ENCODE peak calls at places on chromosomes 7 and 10, in six cellular contexts. One of them, this sample, is unnamed.

GRCh38 chr10:80206277-80206655 is 929 bp upstream of the ANXA11 start:
- DNase-seq in H1: no peak
- DNase-seq in trophoblast cell: no peak
- DNase-seq in H9: no peak
- DNase-seq in mesenchymal stem cell: no peak
- DNase-seq in IMR-90: no peak
- DNase-seq in this sample: no peak

GRCh38 chr10:103663802-103664201 is 170.3 kb downstream of the NEURL1 start:
- DNase-seq in IMR-90: no peak
- DNase-seq in trophoblast cell: no peak
- DNase-seq in H9: no peak
- DNase-seq in H1: no peak
- DNase-seq in mesenchymal stem cell: no peak
- DNase-seq in this sample: no peak

GRCh38 chr7:118082506-118082905 is 101.5 kb upstream of the LSM8 start:
- DNase-seq in IMR-90: no peak
- DNase-seq in mesenchymal stem cell: no peak
- DNase-seq in H1: no peak
- DNase-seq in H9: no peak
- DNase-seq in trophoblast cell: no peak
- DNase-seq in this sample: no peak

GRCh38 chr10:80196950-80197315 is 8.4 kb downstream of the ANXA11 start:
- DNase-seq in IMR-90: no peak
- DNase-seq in H1: no peak
- DNase-seq in H9: no peak
- DNase-seq in mesenchymal stem cell: no peak
- DNase-seq in trophoblast cell: no peak
- DNase-seq in this sample: no peak

GRCh38 chr7:5425507-5426225 is 2.0 kb upstream of the TNRC18 start:
- DNase-seq in mesenchymal stem cell: peak
- DNase-seq in trophoblast cell: peak
- DNase-seq in IMR-90: peak
- DNase-seq in H1: no peak
- DNase-seq in H9: peak
- DNase-seq in this sample: peak

GRCh38 chr10:77334501-77334900 is 303.1 kb downstream of the KCNMA1 start:
- DNase-seq in IMR-90: no peak
- DNase-seq in trophoblast cell: no peak
- DNase-seq in H9: no peak
- DNase-seq in mesenchymal stem cell: no peak
- DNase-seq in H1: no peak
- DNase-seq in this sample: no peak

GRCh38 chr7:23662124-23662982 is 17.6 kb upstream of the FAM221A start:
- DNase-seq in H1: no peak
- DNase-seq in mesenchymal stem cell: no peak
- DNase-seq in H9: peak
- DNase-seq in trophoblast cell: no peak
- DNase-seq in IMR-90: peak
- DNase-seq in this sample: no peak

GRCh38 chr7:144513332-144513731 is 109.8 kb upstream of the NOBOX start:
- DNase-seq in H9: no peak
- DNase-seq in IMR-90: no peak
- DNase-seq in mesenchymal stem cell: no peak
- DNase-seq in trophoblast cell: peak
- DNase-seq in H1: no peak
- DNase-seq in this sample: peak

DNA sequence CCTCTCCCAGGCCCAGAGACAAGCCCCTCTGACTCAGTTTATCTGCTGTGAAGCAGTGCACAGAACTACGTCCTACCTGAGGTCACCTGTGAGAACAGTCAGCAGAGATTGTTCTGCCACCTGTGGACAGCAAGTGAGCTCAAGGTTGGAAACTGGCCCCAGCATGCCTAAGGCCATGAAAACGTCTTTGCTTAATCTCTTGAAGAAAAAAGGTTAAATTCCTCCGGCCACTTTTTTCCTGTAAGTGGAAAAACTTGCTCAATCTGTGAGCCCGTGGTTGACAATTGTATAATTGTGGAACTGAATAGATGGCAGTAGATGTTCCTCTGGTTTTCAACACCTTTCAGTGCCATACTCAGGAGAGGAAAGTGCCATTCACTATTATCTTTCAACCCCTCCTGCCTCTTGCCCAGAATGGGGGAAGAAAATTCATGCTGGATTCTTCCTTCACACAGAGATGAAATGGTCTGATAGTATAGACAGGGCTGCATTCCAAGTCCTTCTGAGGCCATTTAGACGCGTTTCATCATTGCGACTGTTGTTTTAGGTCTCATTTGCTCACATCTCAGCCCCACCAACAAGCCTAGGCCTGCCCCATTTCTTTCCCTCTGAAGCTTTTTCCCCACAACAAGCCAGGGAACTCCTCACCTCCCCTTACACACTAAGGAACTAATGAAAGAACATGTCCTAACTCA is 292.9 kb downstream of the FZD1 start:
- DNase-seq in mesenchymal stem cell: no peak
- DNase-seq in trophoblast cell: peak
- DNase-seq in H1: no peak
- DNase-seq in IMR-90: no peak
- DNase-seq in H9: no peak
- DNase-seq in this sample: no peak
- H2AK5ac ChIP-seq in mesenchymal stem cell: no peak
- H2AK5ac ChIP-seq in trophoblast cell: peak
- H2AK5ac ChIP-seq in H1: no peak
- H2AK5ac ChIP-seq in IMR-90: no peak
- H2AK5ac ChIP-seq in H9: no peak
- H2AK5ac ChIP-seq in this sample: no peak

DNA sequence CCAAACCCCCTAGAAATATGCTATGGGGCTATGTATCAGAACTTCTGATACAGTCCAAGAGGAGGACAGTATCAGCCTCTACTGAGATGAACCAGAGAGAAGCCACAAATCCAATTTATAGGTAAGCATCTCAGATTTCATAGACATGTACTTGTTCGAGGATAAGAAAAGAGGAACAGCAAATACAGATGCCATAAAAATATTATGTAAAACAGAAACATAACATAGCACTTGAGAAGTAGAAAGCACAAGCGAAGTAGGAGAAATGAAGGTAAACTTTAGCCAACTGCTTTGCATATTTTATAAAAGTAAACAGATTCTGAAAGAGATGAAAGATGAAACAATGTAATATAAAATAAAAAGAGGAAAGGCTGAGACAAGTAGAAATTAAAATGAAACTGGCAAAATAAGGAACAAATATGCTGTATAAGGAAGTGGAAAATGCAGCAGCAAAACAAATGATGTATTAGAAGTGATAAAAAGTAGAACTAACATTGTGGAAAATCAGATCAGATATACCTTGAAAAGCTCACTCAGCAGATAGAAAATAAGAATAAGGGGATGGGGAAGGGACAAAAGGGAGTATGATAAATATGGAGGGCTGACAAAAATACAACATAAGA is 135.1 kb downstream of the SKAP2 start:
- DNase-seq in mesenchymal stem cell: no peak
- DNase-seq in H9: no peak
- DNase-seq in IMR-90: no peak
- DNase-seq in H1: no peak
- DNase-seq in trophoblast cell: no peak
- DNase-seq in this sample: no peak
- H4K91ac ChIP-seq in mesenchymal stem cell: no peak
- H4K91ac ChIP-seq in H9: no peak
- H4K91ac ChIP-seq in IMR-90: no peak
- H4K91ac ChIP-seq in H1: no peak
- H4K91ac ChIP-seq in trophoblast cell: no peak
- H4K91ac ChIP-seq in this sample: no peak

GRCh38 chr7:101602082-101602481 is 27.0 kb downstream of the MYL10 start:
- DNase-seq in H9: no peak
- DNase-seq in mesenchymal stem cell: no peak
- DNase-seq in H1: no peak
- DNase-seq in trophoblast cell: no peak
- DNase-seq in IMR-90: no peak
- DNase-seq in this sample: no peak
- H2AK5ac ChIP-seq in H9: no peak
- H2AK5ac ChIP-seq in mesenchymal stem cell: no peak
- H2AK5ac ChIP-seq in H1: no peak
- H2AK5ac ChIP-seq in trophoblast cell: no peak
- H2AK5ac ChIP-seq in IMR-90: no peak
- H2AK5ac ChIP-seq in this sample: peak

GRCh38 chr10:3418041-3418760 is 245.6 kb upstream of the PITRM1 start:
- DNase-seq in IMR-90: no peak
- DNase-seq in H9: no peak
- DNase-seq in H1: no peak
- DNase-seq in trophoblast cell: peak
- DNase-seq in mesenchymal stem cell: no peak
- DNase-seq in this sample: no peak

GRCh38 chr10:3421537-3422257 is 249.1 kb upstream of the PITRM1 start:
- DNase-seq in H1: no peak
- DNase-seq in mesenchymal stem cell: no peak
- DNase-seq in trophoblast cell: no peak
- DNase-seq in H9: no peak
- DNase-seq in IMR-90: no peak
- DNase-seq in this sample: no peak

GRCh38 chr10:3418901-3419300 is 246.3 kb upstream of the PITRM1 start:
- DNase-seq in mesenchymal stem cell: no peak
- DNase-seq in H1: no peak
- DNase-seq in IMR-90: no peak
- DNase-seq in trophoblast cell: no peak
- DNase-seq in H9: no peak
- DNase-seq in this sample: no peak

GRCh38 chr10:3420527-3421469 is 248.2 kb upstream of the PITRM1 start:
- DNase-seq in trophoblast cell: peak
- DNase-seq in H1: no peak
- DNase-seq in IMR-90: no peak
- DNase-seq in mesenchymal stem cell: no peak
- DNase-seq in H9: no peak
- DNase-seq in this sample: no peak

DNA sequence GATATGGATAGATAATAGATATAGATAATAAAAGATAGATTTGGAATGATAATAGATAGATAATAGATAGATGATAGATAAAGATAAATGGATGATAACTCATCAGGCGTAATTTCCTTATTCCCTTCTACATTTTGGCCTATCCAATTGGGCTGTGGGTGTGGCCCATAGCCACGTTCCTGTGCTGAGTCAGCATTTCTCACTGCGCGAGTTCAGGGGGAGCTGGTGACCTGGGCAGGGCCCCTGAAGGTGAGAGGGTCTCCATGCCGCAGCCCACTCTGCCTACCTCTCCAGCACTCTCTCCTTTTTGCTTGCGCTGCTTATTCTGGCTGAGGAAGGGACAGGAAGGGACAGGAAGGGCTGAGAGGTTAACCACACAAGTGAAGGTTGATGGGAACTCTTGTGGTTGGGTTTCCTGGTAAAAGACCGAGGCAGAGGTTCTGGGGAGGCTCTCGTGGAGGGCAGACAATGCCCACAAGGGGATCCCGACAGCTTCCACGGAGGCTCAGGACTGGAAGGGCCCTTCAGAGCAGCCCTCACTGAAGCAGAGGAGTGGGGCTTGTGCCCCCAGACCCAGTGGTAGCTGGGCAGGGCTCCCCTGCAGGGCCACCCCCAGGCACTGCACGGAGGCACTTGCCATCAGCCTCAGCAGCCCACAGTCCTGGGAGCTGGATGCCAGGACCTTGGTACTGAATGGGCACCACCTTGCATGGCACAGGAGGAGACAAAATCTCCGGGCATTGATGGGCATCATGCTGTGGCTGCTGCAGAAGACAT is 247.3 kb upstream of the PITRM1 start:
- DNase-seq in H9: no peak
- DNase-seq in mesenchymal stem cell: no peak
- DNase-seq in IMR-90: no peak
- DNase-seq in H1: no peak
- DNase-seq in trophoblast cell: no peak
- DNase-seq in this sample: no peak
- H4K91ac ChIP-seq in H9: no peak
- H4K91ac ChIP-seq in mesenchymal stem cell: no peak
- H4K91ac ChIP-seq in IMR-90: no peak
- H4K91ac ChIP-seq in H1: no peak
- H4K91ac ChIP-seq in trophoblast cell: no peak
- H4K91ac ChIP-seq in this sample: peak

GRCh38 chr7:82244947-82245346 is 198.6 kb downstream of the CACNA2D1 start:
- DNase-seq in trophoblast cell: no peak
- DNase-seq in H9: no peak
- DNase-seq in H1: no peak
- DNase-seq in mesenchymal stem cell: no peak
- DNase-seq in IMR-90: no peak
- DNase-seq in this sample: no peak
- H2AK5ac ChIP-seq in trophoblast cell: no peak
- H2AK5ac ChIP-seq in H9: no peak
- H2AK5ac ChIP-seq in H1: no peak
- H2AK5ac ChIP-seq in mesenchymal stem cell: no peak
- H2AK5ac ChIP-seq in IMR-90: no peak
- H2AK5ac ChIP-seq in this sample: no peak

DNA sequence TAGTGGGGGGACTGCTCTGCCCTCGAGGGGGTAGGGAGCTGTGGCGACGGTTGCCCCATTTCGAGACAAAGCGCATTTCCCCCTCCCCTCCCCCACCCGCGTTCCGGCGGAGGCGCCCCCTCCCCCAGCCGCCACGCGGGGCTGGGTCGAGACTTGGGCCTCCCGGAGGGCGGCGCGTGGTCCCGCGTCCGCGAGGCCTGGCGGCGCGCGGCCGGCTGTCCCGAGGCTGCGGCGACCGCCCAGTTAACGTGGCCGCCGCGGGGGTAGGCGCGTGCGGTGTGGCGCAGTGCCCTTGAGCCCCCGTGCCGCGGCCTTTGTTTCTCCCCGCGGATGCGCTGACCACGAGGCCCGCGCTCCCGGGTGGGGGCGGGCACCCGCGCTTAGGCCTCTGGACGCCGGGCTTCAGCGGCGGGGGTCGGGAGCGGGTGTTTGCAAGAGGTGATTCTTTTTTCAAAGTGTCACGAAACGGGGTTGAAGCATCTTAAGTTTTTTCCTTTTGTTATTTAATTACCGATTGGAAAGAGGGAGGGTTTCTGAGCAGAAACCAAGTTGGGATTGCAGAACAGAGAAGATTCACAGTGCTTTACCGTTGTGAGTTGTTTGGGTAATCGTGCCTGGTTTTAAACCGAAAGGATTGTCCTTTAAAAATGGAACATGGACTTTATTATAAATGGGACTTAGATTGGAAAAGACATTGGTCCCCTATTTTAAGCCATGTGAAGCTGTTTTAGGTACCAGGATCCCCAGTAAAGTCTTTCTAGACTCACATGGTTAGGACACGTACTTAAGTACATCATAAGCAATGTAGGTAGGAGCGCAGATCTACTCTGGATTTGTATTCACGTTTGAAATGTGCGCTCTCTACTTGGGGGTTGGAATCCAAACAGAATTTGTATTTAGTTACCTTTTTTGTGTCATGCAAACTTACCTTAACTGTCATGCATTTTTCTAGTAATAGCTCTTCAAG is 757 bp downstream of the CBX3 start:
- DNase-seq in H1: no peak
- DNase-seq in IMR-90: no peak
- DNase-seq in trophoblast cell: no peak
- DNase-seq in H9: no peak
- DNase-seq in mesenchymal stem cell: no peak
- DNase-seq in this sample: no peak
- H4K91ac ChIP-seq in H1: peak
- H4K91ac ChIP-seq in IMR-90: peak
- H4K91ac ChIP-seq in trophoblast cell: peak
- H4K91ac ChIP-seq in H9: no peak
- H4K91ac ChIP-seq in mesenchymal stem cell: peak
- H4K91ac ChIP-seq in this sample: no peak